ENCODE peak calls at places on chromosomes 16 and 17, in ten cellular contexts. E is SK-N-MC, J is HCT116, X is breast epithelium, C is vagina, K is sigmoid colon, O is spleen, U is prostate gland, L is HepG2, T is stomach. W is an unnamed sample.

GRCh38 chr16:60755907-60756306 is 1280.3 kb downstream of the CDH8 start:
- DNase-seq in E (no peak), J (no peak), X (no peak), C (no peak), K (no peak), O (no peak), U (no peak), L (no peak), T (no peak), W (no peak)

GRCh38 chr16:46972971-46973456 is 460 bp downstream of the DNAJA2 start:
- DNase-seq in E (no peak), J (no peak), X (peak; percentile 27), C (no peak), K (peak; percentile 65), O (peak; percentile 93), U (peak; percentile 22), L (peak; percentile 36), T (peak; percentile 50), W (no peak)

GRCh38 chr16:1871974-1872635 is at the start of gene MEIOB:
- DNase-seq in E (no peak), J (no peak), X (no peak), C (no peak), K (no peak), O (peak; percentile 55), U (no peak), L (no peak), T (no peak), W (no peak)

GRCh38 chr16:66342294-66342900 is 24.1 kb upstream of the CDH5 start:
- DNase-seq in E (no peak), J (no peak), X (no peak), C (no peak), K (no peak), O (peak; percentile 67), U (no peak), L (peak; percentile 18), T (no peak), W (no peak)

GRCh38 chr17:74042241-74042640 is 161.2 kb upstream of the RPL38 start:
- DNase-seq in E (no peak), J (no peak), X (no peak), C (no peak), K (no peak), O (no peak), U (no peak), L (no peak), T (no peak), W (no peak)

GRCh38 chr16:19118938-19119431 is 5.2 kb downstream of the ITPRIPL2 start:
- DNase-seq in E (no peak), J (no peak), X (peak; percentile 48), C (no peak), K (peak; percentile 81), O (no peak), U (no peak), L (no peak), T (no peak), W (no peak)

GRCh38 chr17:32626371-32626770 is 139.6 kb downstream of the CDK5R1 start:
- DNase-seq in E (no peak), J (no peak), X (no peak), C (no peak), K (no peak), O (no peak), U (no peak), L (no peak), T (no peak), W (no peak)

GRCh38 chr16:1859650-1860049 is 12.3 kb downstream of the MEIOB start:
- DNase-seq in E (no peak), J (no peak), X (no peak), C (no peak), K (no peak), O (no peak), U (no peak), L (no peak), T (peak; percentile 47), W (no peak)

GRCh38 chr17:5587431-5588032 is 3.2 kb upstream of the NLRP1 start:
- DNase-seq in E (no peak), J (peak; percentile 68), X (no peak), C (no peak), K (no peak), O (no peak), U (peak; percentile 42), L (peak; percentile 81), T (no peak), W (no peak)

GRCh38 chr17:32688221-32688620 is 188.7 kb downstream of the MYO1D start:
- DNase-seq in E (no peak), J (no peak), X (no peak), C (no peak), K (no peak), O (no peak), U (no peak), L (no peak), T (no peak), W (no peak)

GRCh38 chr17:43864161-43864706 is 17.3 kb downstream of the CD300LG start:
- DNase-seq in E (no peak), J (no peak), X (no peak), C (peak; percentile 94), K (no peak), O (peak; percentile 53), U (no peak), L (no peak), T (no peak), W (no peak)

GRCh38 chr16:89446136-89446974 is 44.0 kb downstream of the ANKRD11 start:
- DNase-seq in E (no peak), J (no peak), X (no peak), C (no peak), K (no peak), O (no peak), U (no peak), L (no peak), T (no peak), W (no peak)

GRCh38 chr17:7842380-7842949 is 8.4 kb downstream of the KDM6B start:
- DNase-seq in E (no peak), J (no peak), X (peak; percentile 71), C (no peak), K (peak; percentile 85), O (peak; percentile 96), U (peak; percentile 41), L (peak; percentile 56), T (peak; percentile 77), W (peak; percentile 58)

GRCh38 chr17:7842950-7843535 is 9.0 kb downstream of the KDM6B start:
- DNase-seq in E (no peak), J (no peak), X (peak; percentile 60), C (no peak), K (peak; percentile 92), O (peak; percentile 94), U (peak; percentile 55), L (peak; percentile 53), T (peak; percentile 72), W (no peak)

GRCh38 chr17:7844292-7845154 is 10.3 kb upstream of the TMEM88 start:
- DNase-seq in E (no peak), J (peak; percentile 90), X (peak; percentile 91), C (no peak), K (peak; percentile 97), O (peak; percentile 96), U (peak; percentile 95), L (peak; percentile 92), T (peak; percentile 92), W (peak; percentile 95)

GRCh38 chr17:7845359-7846062 is 9.4 kb upstream of the TMEM88 start:
- DNase-seq in E (no peak), J (no peak), X (no peak), C (no peak), K (peak; percentile 69), O (no peak), U (no peak), L (no peak), T (no peak), W (no peak)

DNA sequence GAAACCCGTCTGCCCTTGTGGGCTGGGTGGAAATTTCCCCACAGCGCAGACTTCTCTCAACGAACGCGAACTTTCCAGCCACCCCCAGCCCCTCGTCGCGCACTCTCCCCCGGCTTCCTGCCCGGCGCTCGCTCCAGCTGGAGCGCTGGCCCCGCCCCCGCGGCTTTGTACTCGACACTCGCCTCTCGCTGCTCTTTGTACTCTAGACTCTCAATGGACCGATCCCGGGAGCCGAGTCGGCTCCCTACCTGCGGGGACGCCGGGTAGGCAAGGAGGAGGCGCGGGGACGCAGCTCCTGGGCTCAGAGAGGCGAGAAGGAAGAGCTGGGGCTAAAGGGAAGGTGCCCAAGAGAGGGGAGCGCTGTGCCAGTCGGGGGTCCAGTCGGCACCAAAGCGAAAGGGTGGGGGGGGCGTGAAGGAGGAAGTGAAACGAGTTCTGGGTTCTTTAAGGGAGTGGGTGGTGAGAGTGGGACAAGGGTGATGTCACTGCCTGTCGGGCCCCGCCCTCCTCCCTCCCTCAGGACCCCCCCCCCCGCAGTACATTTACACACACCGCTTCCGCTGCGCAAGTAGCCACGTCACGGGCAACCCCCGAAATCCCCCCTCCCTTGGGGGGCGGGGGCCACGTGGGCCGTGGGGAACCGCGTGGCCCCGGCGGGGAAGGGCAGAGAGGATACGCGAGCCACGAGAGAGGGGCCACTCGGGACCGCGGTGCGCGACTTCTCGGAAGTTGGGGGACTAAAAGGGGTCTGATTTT is 9.7 kb downstream of the KDM6B start:
- DNase-seq in E (no peak), J (no peak), X (peak; percentile 79), C (no peak), K (peak; percentile 90), O (peak; percentile 97), U (peak; percentile 77), L (peak; percentile 85), T (peak; percentile 92), W (peak; percentile 82)
- TF ChIP-seq POLR2AphosphoS5 in E (no peak), J (no peak), X (peak; percentile 65), C (peak; percentile 57), K (peak; percentile 49), O (peak; percentile 65), U (no peak), L (peak; percentile 60), T (peak; percentile 77), W (peak; percentile 76)

DNA sequence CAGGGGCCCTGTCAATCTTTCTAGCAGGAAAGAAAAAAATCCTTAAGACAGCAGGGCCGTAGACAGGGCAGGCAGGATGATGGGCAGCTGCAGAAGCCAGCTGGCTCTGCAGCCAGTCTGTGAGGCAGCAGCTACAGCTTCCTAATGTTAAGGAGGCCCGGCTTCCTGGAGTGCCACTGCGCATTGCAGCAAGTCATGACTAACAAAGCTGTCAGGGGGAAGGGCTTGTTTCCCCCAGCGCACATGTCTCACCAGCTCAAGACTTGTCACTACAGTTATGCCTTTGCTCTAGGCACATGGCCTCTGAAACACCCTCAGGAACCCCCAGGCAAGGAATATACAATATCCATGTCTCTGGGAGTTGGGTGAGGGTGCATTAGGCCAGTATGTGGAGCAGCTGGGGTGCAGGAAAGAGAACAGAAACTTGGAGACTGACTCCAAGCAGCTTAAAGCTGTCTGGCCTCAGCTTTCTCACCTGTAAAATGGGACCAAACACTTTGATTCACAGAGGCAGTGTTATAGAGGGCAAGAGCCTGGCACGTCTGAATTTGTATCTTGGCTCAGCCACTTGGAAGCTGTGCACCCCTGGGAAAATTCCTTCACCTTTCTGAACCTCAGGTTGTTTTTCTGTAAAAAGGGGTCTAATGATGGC is 220.0 kb downstream of the HAPSTR1 start:
- DNase-seq in E (no peak), J (no peak), X (no peak), C (no peak), K (no peak), O (no peak), U (no peak), L (no peak), T (no peak), W (no peak)
- TF ChIP-seq POLR2AphosphoS5 in E (no peak), J (no peak), X (no peak), C (no peak), K (no peak), O (no peak), U (no peak), L (no peak), T (no peak), W (no peak)

GRCh38 chr17:18158022-18158600 is 25.5 kb upstream of the ALKBH5 start:
- DNase-seq in E (no peak), J (peak; percentile 86), X (peak; percentile 89), C (no peak), K (peak; percentile 96), O (peak; percentile 98), U (peak; percentile 93), L (no peak), T (peak; percentile 96), W (peak; percentile 91)
- TF ChIP-seq POLR2AphosphoS5 in E (no peak), J (peak; percentile 59), X (no peak), C (peak; percentile 32), K (peak; percentile 31), O (peak; percentile 74), U (peak; percentile 61), L (no peak), T (no peak), W (no peak)

GRCh38 chr16:53771655-53772497 is 67.9 kb downstream of the FTO start:
- DNase-seq in E (no peak), J (no peak), X (no peak), C (no peak), K (no peak), O (no peak), U (no peak), L (no peak), T (no peak), W (no peak)
- TF ChIP-seq POLR2AphosphoS5 in E (no peak), J (no peak), X (no peak), C (no peak), K (no peak), O (no peak), U (no peak), L (no peak), T (no peak), W (no peak)

W was measured in GM12891.